ENCODE peak calls at places on chromosome 11, in six cellular contexts. One of them, this sample, is unnamed.

GRCh38 chr11:9808943-9809342 is 145.1 kb downstream of the SWAP70 start:
- DNase-seq in activated CD8-positive, alpha-beta memory T cell treated with anti-CD3 and anti-CD28 coated beads for 24 hours: no peak
- DNase-seq in H4: peak; percentile 25
- DNase-seq in transverse colon: no peak
- DNase-seq in LNCaP clone FGC: no peak
- DNase-seq in cardiac muscle cell: peak; percentile 66
- DNase-seq in this sample: no peak

GRCh38 chr11:119100246-119100959 is 1.2 kb downstream of the DPAGT1 start:
- DNase-seq in activated CD8-positive, alpha-beta memory T cell treated with anti-CD3 and anti-CD28 coated beads for 24 hours: no peak
- DNase-seq in H4: peak; percentile 42
- DNase-seq in transverse colon: no peak
- DNase-seq in LNCaP clone FGC: no peak
- DNase-seq in cardiac muscle cell: peak; percentile 61
- DNase-seq in this sample: no peak

GRCh38 chr11:122743949-122744876 is 88.7 kb downstream of the UBASH3B start:
- DNase-seq in activated CD8-positive, alpha-beta memory T cell treated with anti-CD3 and anti-CD28 coated beads for 24 hours: peak; percentile 87
- DNase-seq in H4: no peak
- DNase-seq in transverse colon: peak; percentile 61
- DNase-seq in LNCaP clone FGC: no peak
- DNase-seq in cardiac muscle cell: no peak
- DNase-seq in this sample: no peak

GRCh38 chr11:2300290-2300935 is 1.3 kb downstream of the C11orf21 start:
- DNase-seq in activated CD8-positive, alpha-beta memory T cell treated with anti-CD3 and anti-CD28 coated beads for 24 hours: peak; percentile 74
- DNase-seq in H4: no peak
- DNase-seq in transverse colon: no peak
- DNase-seq in LNCaP clone FGC: no peak
- DNase-seq in cardiac muscle cell: no peak
- DNase-seq in this sample: peak; percentile 57

GRCh38 chr11:67483901-67484665 is 1.3 kb downstream of the AIP start:
- DNase-seq in activated CD8-positive, alpha-beta memory T cell treated with anti-CD3 and anti-CD28 coated beads for 24 hours: peak; percentile 81
- DNase-seq in H4: no peak
- DNase-seq in transverse colon: peak; percentile 11
- DNase-seq in LNCaP clone FGC: no peak
- DNase-seq in cardiac muscle cell: no peak
- DNase-seq in this sample: peak; percentile 64

GRCh38 chr11:134445601-134446325 is 33.7 kb upstream of the B3GAT1 start:
- DNase-seq in activated CD8-positive, alpha-beta memory T cell treated with anti-CD3 and anti-CD28 coated beads for 24 hours: no peak
- DNase-seq in H4: no peak
- DNase-seq in transverse colon: no peak
- DNase-seq in LNCaP clone FGC: no peak
- DNase-seq in cardiac muscle cell: no peak
- DNase-seq in this sample: peak; percentile 23

GRCh38 chr11:16178273-16178672 is 178.1 kb downstream of the SOX6 start:
- DNase-seq in activated CD8-positive, alpha-beta memory T cell treated with anti-CD3 and anti-CD28 coated beads for 24 hours: no peak
- DNase-seq in H4: no peak
- DNase-seq in transverse colon: no peak
- DNase-seq in LNCaP clone FGC: no peak
- DNase-seq in cardiac muscle cell: no peak
- DNase-seq in this sample: no peak

GRCh38 chr11:110801328-110801727 is 89.1 kb upstream of the ARHGAP20 start:
- DNase-seq in activated CD8-positive, alpha-beta memory T cell treated with anti-CD3 and anti-CD28 coated beads for 24 hours: no peak
- DNase-seq in H4: no peak
- DNase-seq in transverse colon: peak; percentile 13
- DNase-seq in LNCaP clone FGC: no peak
- DNase-seq in cardiac muscle cell: no peak
- DNase-seq in this sample: no peak

GRCh38 chr11:98137437-98137836 is 883.3 kb upstream of the CNTN5 start:
- DNase-seq in activated CD8-positive, alpha-beta memory T cell treated with anti-CD3 and anti-CD28 coated beads for 24 hours: no peak
- DNase-seq in H4: no peak
- DNase-seq in transverse colon: no peak
- DNase-seq in LNCaP clone FGC: no peak
- DNase-seq in cardiac muscle cell: peak; percentile 21
- DNase-seq in this sample: no peak

GRCh38 chr11:70925238-70925637 is 327.1 kb downstream of the SHANK2 start:
- DNase-seq in activated CD8-positive, alpha-beta memory T cell treated with anti-CD3 and anti-CD28 coated beads for 24 hours: no peak
- DNase-seq in H4: no peak
- DNase-seq in transverse colon: no peak
- DNase-seq in LNCaP clone FGC: no peak
- DNase-seq in cardiac muscle cell: no peak
- DNase-seq in this sample: no peak

GRCh38 chr11:31369348-31370329 is at the start of the genes DCDC1 and DNAJC24:
- DNase-seq in activated CD8-positive, alpha-beta memory T cell treated with anti-CD3 and anti-CD28 coated beads for 24 hours: peak; percentile 96
- DNase-seq in H4: peak; percentile 95
- DNase-seq in transverse colon: peak; percentile 93
- DNase-seq in LNCaP clone FGC: peak; percentile 82
- DNase-seq in cardiac muscle cell: peak; percentile 95
- DNase-seq in this sample: peak; percentile 96

GRCh38 chr11:130022799-130023198 is 20.2 kb upstream of the PRDM10 start:
- DNase-seq in activated CD8-positive, alpha-beta memory T cell treated with anti-CD3 and anti-CD28 coated beads for 24 hours: no peak
- DNase-seq in H4: no peak
- DNase-seq in transverse colon: no peak
- DNase-seq in LNCaP clone FGC: no peak
- DNase-seq in cardiac muscle cell: no peak
- DNase-seq in this sample: no peak

GRCh38 chr11:110379261-110379660 is 50.5 kb upstream of the FDX1 start:
- DNase-seq in activated CD8-positive, alpha-beta memory T cell treated with anti-CD3 and anti-CD28 coated beads for 24 hours: no peak
- DNase-seq in H4: no peak
- DNase-seq in transverse colon: no peak
- DNase-seq in LNCaP clone FGC: no peak
- DNase-seq in cardiac muscle cell: no peak
- DNase-seq in this sample: no peak

This sample was measured in sciatic nerve.